ENCODE peak calls at places on chromosomes 5 and 9, in nine cellular contexts. C is pons; D is B cell; L is CD8-positive, alpha-beta memory T cell; M is T-helper 1 cell; Q is smooth muscle cell of the brain vasculature; T is naive thymus-derived CD4-positive, alpha-beta T cell; X is endodermal cell; P is HS-5. Y is an unnamed sample.

GRCh38 chr9:1941989-1942388 is 73.2 kb upstream of the SMARCA2 start:
- DNase-seq in C (no peak), D (no peak), L (no peak), M (no peak), Q (no peak), T (no peak), X (no peak), P (no peak), Y (no peak)

GRCh38 chr5:132065351-132065937 is 5.0 kb downstream of the IL3 start:
- DNase-seq in C (no peak), D (peak; percentile 63), L (no peak), M (peak; percentile 19), Q (peak; percentile 28), T (peak; percentile 59), X (peak; percentile 91), P (peak; percentile 59), Y (no peak)

GRCh38 chr5:31021181-31021624 is 172.3 kb upstream of the CDH6 start:
- DNase-seq in C (no peak), D (no peak), L (no peak), M (no peak), Q (no peak), T (no peak), X (no peak), P (peak; percentile 41), Y (no peak)

GRCh38 chr5:177412603-177413233 is 3.4 kb upstream of the F12 start:
- DNase-seq in C (no peak), D (no peak), L (no peak), M (no peak), Q (no peak), T (no peak), X (no peak), P (no peak), Y (no peak)

GRCh38 chr9:123302348-123303214 is 34.2 kb upstream of the STRBP start:
- DNase-seq in C (no peak), D (no peak), L (peak; percentile 19), M (no peak), Q (no peak), T (no peak), X (peak; percentile 49), P (no peak), Y (no peak)

GRCh38 chr9:16417101-16417500 is 453.4 kb downstream of the BNC2 start:
- DNase-seq in C (peak; percentile 4), D (no peak), L (no peak), M (no peak), Q (peak; percentile 79), T (no peak), X (no peak), P (no peak), Y (no peak)

GRCh38 chr9:136930014-136930413 is 14.5 kb downstream of the FBXW5 start:
- DNase-seq in C (no peak), D (no peak), L (no peak), M (no peak), Q (no peak), T (no peak), X (no peak), P (no peak), Y (no peak)

GRCh38 chr5:32190094-32190493 is 16.0 kb upstream of the GOLPH3 start:
- DNase-seq in C (no peak), D (no peak), L (no peak), M (no peak), Q (no peak), T (no peak), X (no peak), P (no peak), Y (no peak)

GRCh38 chr9:131393622-131394463 is at the start of gene PRRC2B:
- DNase-seq in C (no peak), D (peak; percentile 93), L (peak; percentile 81), M (peak; percentile 80), Q (no peak), T (peak; percentile 90), X (peak; percentile 97), P (no peak), Y (peak; percentile 75)

GRCh38 chr9:137672907-137673791 is 54.3 kb downstream of the EHMT1 start:
- DNase-seq in C (peak; percentile 71), D (peak; percentile 75), L (peak; percentile 48), M (peak; percentile 43), Q (peak; percentile 68), T (no peak), X (peak; percentile 71), P (peak; percentile 32), Y (no peak)

GRCh38 chr9:130698514-130698913 is 4.9 kb downstream of the EXOSC2 start:
- DNase-seq in C (no peak), D (no peak), L (no peak), M (no peak), Q (no peak), T (no peak), X (no peak), P (no peak), Y (no peak)

GRCh38 chr9:69411931-69412740 is 87.1 kb downstream of the ENTREP1 start:
- DNase-seq in C (no peak), D (no peak), L (no peak), M (no peak), Q (no peak), T (no peak), X (no peak), P (no peak), Y (no peak)